ENCODE peak calls at places on chromosomes 2 and 18, in five cellular contexts. B is CD8-positive, alpha-beta T cell; I is spleen; X is Panc1; L is endothelial cell of umbilical vein. Q is an unnamed sample.
A peak's percentile ranks its signal among the peaks of the same experiment; 100 is the strongest.

GRCh38 chr2:221447310-221447709 is 124.8 kb downstream of the EPHA4 start:
- DNase-seq in B (no peak), I (no peak), X (no peak), L (no peak), Q (no peak)

GRCh38 chr2:232974431-232974830 is 38.6 kb downstream of the NGEF start:
- DNase-seq in B (no peak), I (no peak), X (no peak), L (no peak), Q (no peak)

GRCh38 chr2:131552886-131553285 is 25.2 kb downstream of the CCDC74A start:
- DNase-seq in B (no peak), I (no peak), X (no peak), L (no peak), Q (no peak)

GRCh38 chr2:234674781-234675201 is 177.9 kb upstream of the ARL4C start:
- DNase-seq in B (no peak), I (no peak), X (no peak), L (no peak), Q (no peak)

GRCh38 chr18:22961156-22961555 is 28.0 kb downstream of the RBBP8 start:
- DNase-seq in B (no peak), I (no peak), X (no peak), L (no peak), Q (no peak)

GRCh38 chr2:65319674-65320041 is 92.0 kb downstream of the ACTR2 start:
- DNase-seq in B (no peak), I (no peak), X (no peak), L (no peak), Q (no peak)

GRCh38 chr18:45879681-45880655 is 54.5 kb downstream of the SIGLEC15 start:
- DNase-seq in B (peak; percentile 58), I (peak; percentile 94), X (peak; percentile 30), L (peak; percentile 75), Q (peak; percentile 55)

GRCh38 chr18:47873625-47874024 is 56.8 kb downstream of the SMAD2 start:
- DNase-seq in B (no peak), I (no peak), X (no peak), L (no peak), Q (no peak)

GRCh38 chr18:23032030-23032582 is 99.0 kb downstream of the RBBP8 start:
- DNase-seq in B (no peak), I (no peak), X (no peak), L (peak; percentile 45), Q (no peak)

GRCh38 chr2:226691265-226691664 is 108.4 kb downstream of the IRS1 start:
- DNase-seq in B (no peak), I (no peak), X (no peak), L (no peak), Q (no peak)

GRCh38 chr2:42602218-42602936 is 33.9 kb downstream of the MTA3 start:
- DNase-seq in B (no peak), I (no peak), X (no peak), L (no peak), Q (no peak)

GRCh38 chr18:77081387-77081773 is 51.2 kb downstream of the MBP start:
- DNase-seq in B (no peak), I (no peak), X (no peak), L (no peak), Q (no peak)

GRCh38 chr2:238910751-238911351 is 63.0 kb downstream of the TWIST2 start:
- DNase-seq in B (no peak), I (no peak), X (no peak), L (no peak), Q (no peak)

GRCh38 chr2:113965644-113966043 is 75.8 kb downstream of the ACTR3 start:
- DNase-seq in B (no peak), I (no peak), X (peak; percentile 24), L (peak; percentile 66), Q (peak; percentile 22)

GRCh38 chr2:85245891-85246290 is 81.9 kb downstream of the TGOLN2 start:
- DNase-seq in B (no peak), I (no peak), X (no peak), L (no peak), Q (no peak)

GRCh38 chr2:238169021-238169707 is 10.4 kb downstream of the ERFE start:
- DNase-seq in B (no peak), I (no peak), X (peak; percentile 28), L (peak; percentile 66), Q (no peak)

GRCh38 chr2:85746313-85747004 is 7.3 kb upstream of the ATOH8 start:
- DNase-seq in B (no peak), I (no peak), X (no peak), L (no peak), Q (no peak)

GRCh38 chr2:226799976-226800940 is 638 bp upstream of the IRS1 start:
- DNase-seq in B (no peak), I (no peak), X (no peak), L (no peak), Q (no peak)

GRCh38 chr2:101982630-101983029 is 9.1 kb upstream of the IL1R2 start:
- DNase-seq in B (no peak), I (no peak), X (no peak), L (no peak), Q (no peak)

GRCh38 chr2:150983498-150983897 is 278.2 kb downstream of the RBM43 start:
- DNase-seq in B (no peak), I (no peak), X (no peak), L (no peak), Q (no peak)

GRCh38 chr2:10272464-10272863 is 30.2 kb upstream of the HPCAL1 start:
- DNase-seq in B (no peak), I (peak; percentile 14), X (no peak), L (no peak), Q (no peak)

GRCh38 chr18:58051765-58052460 is 7.9 kb downstream of the NEDD4L start:
- DNase-seq in B (no peak), I (no peak), X (no peak), L (peak; percentile 55), Q (no peak)

GRCh38 chr2:239824051-239824694 is 201.0 kb downstream of the NDUFA10 start:
- DNase-seq in B (no peak), I (peak; percentile 59), X (no peak), L (no peak), Q (peak; percentile 64)

GRCh38 chr2:204967199-204967995 is 422.1 kb downstream of the PARD3B start:
- DNase-seq in B (peak; percentile 59), I (no peak), X (no peak), L (peak; percentile 8), Q (no peak)

GRCh38 chr18:78939734-78940260 is 39.8 kb upstream of the SALL3 start:
- DNase-seq in B (no peak), I (no peak), X (no peak), L (no peak), Q (no peak)

GRCh38 chr2:223549215-223549614 is 52.9 kb downstream of the SCG2 start:
- DNase-seq in B (no peak), I (no peak), X (no peak), L (peak; percentile 88), Q (no peak)

GRCh38 chr2:111932841-111933291 is 34.5 kb downstream of the MERTK start:
- DNase-seq in B (no peak), I (no peak), X (no peak), L (no peak), Q (no peak)

GRCh38 chr2:72539145-72539552 is 286.7 kb downstream of the EXOC6B start:
- DNase-seq in B (no peak), I (no peak), X (no peak), L (no peak), Q (no peak)

DNA sequence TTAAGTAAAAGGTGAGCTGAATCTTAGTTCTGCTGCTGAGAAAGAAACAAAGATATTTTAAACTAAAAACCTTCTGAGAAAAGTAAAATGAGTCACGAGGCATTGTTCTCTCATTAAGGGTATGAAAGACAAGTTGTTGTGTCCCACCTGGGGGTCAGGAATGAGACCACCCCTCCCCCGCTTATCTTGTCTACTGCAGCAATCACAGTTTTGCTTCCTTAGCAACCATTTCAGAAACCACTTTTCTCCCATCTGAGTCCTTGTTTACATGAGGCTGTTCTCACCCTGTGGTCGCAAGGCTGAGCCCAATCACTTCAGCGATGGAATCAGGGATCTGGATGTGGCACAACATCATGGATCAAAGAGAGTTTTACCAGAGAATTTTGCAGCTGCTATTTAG is 377.6 kb upstream of the NETO1 start:
- DNase-seq in B (no peak), I (no peak), X (no peak), L (no peak), Q (no peak)
- H3K4me3 ChIP-seq in B (no peak overlapping the region), I (no peak overlapping the region), X (no peak overlapping the region), L (no peak overlapping the region), Q (no peak overlapping the region)

DNA sequence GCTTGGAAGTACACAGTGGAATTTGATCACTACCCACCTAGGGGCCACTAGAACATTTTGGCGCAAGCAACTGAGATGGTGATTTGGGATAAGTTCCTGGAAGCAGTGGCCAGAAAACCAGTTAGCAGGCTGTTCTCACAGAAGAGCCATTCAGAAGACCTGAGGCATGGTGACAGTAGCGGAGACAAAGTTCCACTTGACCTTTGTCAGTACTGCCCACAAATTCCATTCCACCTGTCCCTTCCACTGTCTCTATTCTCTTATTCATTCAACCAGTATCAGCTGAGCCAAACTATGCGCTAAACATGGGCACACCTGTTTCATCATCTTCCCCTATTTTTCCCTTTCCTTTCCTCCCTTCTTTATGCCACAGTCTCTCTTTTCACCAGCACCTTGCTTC is 59.2 kb upstream of the PPP1CB start:
- DNase-seq in B (no peak), I (no peak), X (no peak), L (no peak), Q (no peak)
- H3K27ac ChIP-seq in B (no peak overlapping the region), I (no peak overlapping the region), X (peak overlapping the region; percentile 54), L (peak overlapping the region; percentile 46), Q (no peak overlapping the region)

GRCh38 chr18:35253655-35254287 is 12.9 kb downstream of the ZNF397 start:
- DNase-seq in B (no peak), I (no peak), X (no peak), L (no peak), Q (no peak)
- H3K9me3 ChIP-seq in B (peaks cover 7% of the 10 kb centered on the region), I (peaks cover 62% of the 10 kb centered on the region), X (peaks cover 28% of the 10 kb centered on the region), L (peaks cover 2% of the 10 kb centered on the region), Q (no peaks in the 10 kb centered on the region)

GRCh38 chr18:21682276-21683051 is 22.1 kb downstream of the ABHD3 start:
- DNase-seq in B (peak; percentile 5), I (no peak), X (no peak), L (peak; percentile 74), Q (no peak)
- H3K4me3 ChIP-seq in B (peak overlapping the region; percentile 56), I (peak overlapping the region; percentile 25), X (no peak overlapping the region), L (peak overlapping the region; percentile 40), Q (no peak overlapping the region)

DNA sequence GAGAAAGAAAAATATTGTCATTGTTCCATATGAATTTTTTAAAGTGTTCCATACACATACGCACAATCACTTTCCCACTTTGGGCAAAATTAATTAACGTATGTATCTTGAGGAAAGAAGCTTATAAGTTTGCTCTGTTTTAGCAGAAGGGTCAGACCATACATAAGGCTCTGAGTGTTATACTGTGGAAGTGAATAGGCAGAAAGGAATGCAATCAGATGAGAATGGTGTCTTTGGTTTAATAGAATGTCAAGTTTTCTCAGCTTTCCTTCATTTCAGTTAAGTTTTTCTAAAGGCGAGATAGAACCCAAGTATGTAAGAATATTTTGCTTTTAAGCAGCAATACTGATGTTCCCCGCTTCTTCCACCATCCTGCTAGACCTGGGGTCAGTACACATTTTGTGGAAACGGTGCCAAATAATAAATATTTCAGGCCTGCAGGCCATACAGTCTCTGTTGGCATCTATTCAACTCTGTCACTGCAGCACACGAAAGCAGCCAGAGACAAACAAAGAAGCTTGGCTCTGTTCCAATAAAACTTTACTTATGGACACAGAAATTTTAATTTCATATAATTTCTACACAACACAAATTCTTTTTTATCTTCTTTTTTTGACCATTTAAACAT is 100.6 kb downstream of the UPP2 start:
- DNase-seq in B (no peak), I (no peak), X (no peak), L (peak; percentile 76), Q (no peak)
- H3K27ac ChIP-seq in B (no peak overlapping the region), I (no peak overlapping the region), X (no peak overlapping the region), L (peak overlapping the region; percentile 55), Q (no peak overlapping the region)